ENCODE peak calls at places on chromosomes 5 and 9, in four cellular contexts. One of them, this sample, is unnamed.
A peak's percentile ranks its signal among the peaks of the same experiment; 100 is the strongest.

GRCh38 chr5:89930591-89931383 is 478.8 kb downstream of the CETN3 start:
- DNase-seq in K562: no peak
- DNase-seq in HepG2: peak; percentile 4
- DNase-seq in HEK293T: no peak
- DNase-seq in this sample: peak; percentile 59

GRCh38 chr5:77627869-77628674 is 10.4 kb downstream of the OTP start:
- DNase-seq in K562: no peak
- DNase-seq in HEK293T: no peak
- DNase-seq in HepG2: no peak
- DNase-seq in this sample: no peak

GRCh38 chr9:5838884-5839571 is 6.1 kb upstream of the ERMP1 start:
- DNase-seq in HepG2: peak; percentile 96
- DNase-seq in K562: peak; percentile 82
- DNase-seq in HEK293T: no peak
- DNase-seq in this sample: no peak

GRCh38 chr9:18490591-18491370 is 16.8 kb downstream of the ADAMTSL1 start:
- DNase-seq in HepG2: no peak
- DNase-seq in HEK293T: no peak
- DNase-seq in K562: no peak
- DNase-seq in this sample: no peak

GRCh38 chr5:169609716-169610115 is 26.1 kb downstream of the SPDL1 start:
- DNase-seq in HepG2: no peak
- DNase-seq in HEK293T: no peak
- DNase-seq in K562: no peak
- DNase-seq in this sample: no peak

GRCh38 chr9:72579190-72579589 is 57.8 kb downstream of the TMC1 start:
- DNase-seq in HepG2: no peak
- DNase-seq in K562: peak; percentile 57
- DNase-seq in HEK293T: no peak
- DNase-seq in this sample: no peak

GRCh38 chr9:687034-687785 is 154.3 kb upstream of the DMRT1 start:
- DNase-seq in K562: no peak
- DNase-seq in HepG2: no peak
- DNase-seq in HEK293T: no peak
- DNase-seq in this sample: no peak

GRCh38 chr5:117657591-117657990 is 1083.0 kb upstream of the SEMA6A start:
- DNase-seq in K562: no peak
- DNase-seq in HepG2: no peak
- DNase-seq in HEK293T: no peak
- DNase-seq in this sample: no peak

GRCh38 chr5:36398137-36398536 is 96.4 kb upstream of the RANBP3L start:
- DNase-seq in HepG2: peak; percentile 20
- DNase-seq in K562: no peak
- DNase-seq in HEK293T: peak; percentile 22
- DNase-seq in this sample: no peak

GRCh38 chr5:5705010-5705409 is 282.5 kb downstream of the ICE1 start:
- DNase-seq in HepG2: no peak
- DNase-seq in HEK293T: no peak
- DNase-seq in K562: no peak
- DNase-seq in this sample: no peak

GRCh38 chr9:20040991-20041606 is 252.3 kb upstream of the SLC24A2 start:
- DNase-seq in HepG2: no peak
- DNase-seq in K562: no peak
- DNase-seq in HEK293T: no peak
- DNase-seq in this sample: no peak

GRCh38 chr5:142108432-142109355 is at the start of gene NDFIP1:
- DNase-seq in HEK293T: peak; percentile 78
- DNase-seq in HepG2: peak; percentile 54
- DNase-seq in K562: peak; percentile 84
- DNase-seq in this sample: no peak

GRCh38 chr9:97521576-97522333 is 20.3 kb downstream of the TMOD1 start:
- DNase-seq in HEK293T: no peak
- DNase-seq in K562: no peak
- DNase-seq in HepG2: no peak
- DNase-seq in this sample: no peak

GRCh38 chr9:82436480-82436879 is 447.9 kb downstream of the SPATA31D1 start:
- DNase-seq in K562: no peak
- DNase-seq in HepG2: no peak
- DNase-seq in HEK293T: no peak
- DNase-seq in this sample: no peak

GRCh38 chr9:115973241-115973640 is 180.3 kb upstream of the PAPPA start:
- DNase-seq in HEK293T: no peak
- DNase-seq in HepG2: no peak
- DNase-seq in K562: no peak
- DNase-seq in this sample: no peak

DNA sequence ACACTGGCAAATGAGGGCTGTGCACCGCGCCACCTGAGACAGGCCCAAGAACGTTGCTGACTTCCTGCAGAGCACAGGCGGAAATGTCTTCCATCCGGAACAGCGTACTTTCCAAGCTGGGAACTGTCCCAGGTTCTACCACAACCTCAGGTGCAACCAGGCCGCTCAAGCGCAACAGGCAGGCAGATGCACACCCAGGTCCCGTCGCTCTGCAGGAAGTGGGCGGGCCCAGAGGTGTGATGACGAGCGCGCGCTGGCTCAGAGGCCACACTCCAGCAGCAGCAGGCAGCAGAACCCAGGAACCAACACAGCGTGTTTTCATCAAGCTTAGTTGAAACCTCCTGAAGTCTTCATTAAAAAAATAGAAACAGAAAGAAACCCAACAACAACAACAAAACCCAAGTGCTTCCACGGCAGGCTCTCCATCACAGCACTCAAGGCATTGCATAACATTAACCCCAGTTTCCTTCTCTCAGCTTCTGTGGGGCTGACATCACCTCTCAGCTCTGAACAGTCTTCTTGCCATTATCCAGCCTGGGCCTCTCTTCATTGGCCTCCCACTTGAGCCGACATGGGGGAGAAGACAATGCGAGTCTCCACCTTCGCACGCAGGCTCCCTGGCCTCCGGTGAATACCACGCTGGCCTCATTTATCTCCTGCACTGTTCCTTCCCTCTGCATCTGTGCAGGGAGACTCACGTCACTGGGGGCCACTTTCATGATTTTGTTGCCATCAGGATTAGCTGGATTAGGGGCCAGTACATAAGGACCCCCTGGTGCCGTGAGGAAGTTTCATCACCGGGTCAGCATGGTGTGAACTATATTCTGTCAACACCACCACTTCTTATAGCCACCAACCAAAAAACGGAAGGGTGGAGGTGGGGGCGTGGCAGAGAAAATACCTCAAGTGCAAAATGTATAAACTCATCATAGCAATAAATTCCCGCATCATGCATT is 22.1 kb downstream of the PTCH1 start:
- DNase-seq in K562: no peak
- DNase-seq in HEK293T: no peak
- DNase-seq in HepG2: no peak
- DNase-seq in this sample: peak; percentile 88
- TF ChIP-seq FOXK2 in K562: no peak
- TF ChIP-seq FOXK2 in HEK293T: no peak
- TF ChIP-seq FOXK2 in HepG2: no peak
- TF ChIP-seq FOXK2 in this sample: no peak

GRCh38 chr5:135391123-135391868 is 7.7 kb downstream of the MACROH2A1 start:
- DNase-seq in K562: no peak
- DNase-seq in HEK293T: no peak
- DNase-seq in HepG2: peak; percentile 10
- DNase-seq in this sample: no peak
- TF ChIP-seq FOXK2 in K562: no peak
- TF ChIP-seq FOXK2 in HEK293T: no peak
- TF ChIP-seq FOXK2 in HepG2: no peak
- TF ChIP-seq FOXK2 in this sample: no peak

GRCh38 chr5:171639236-171639635 is 146.4 kb upstream of the SMIM23 start:
- DNase-seq in HEK293T: no peak
- DNase-seq in HepG2: no peak
- DNase-seq in K562: no peak
- DNase-seq in this sample: no peak
- TF ChIP-seq FOXK2 in HEK293T: no peak
- TF ChIP-seq FOXK2 in HepG2: no peak
- TF ChIP-seq FOXK2 in K562: no peak
- TF ChIP-seq FOXK2 in this sample: no peak

GRCh38 chr5:180222056-180222455 is 13.0 kb upstream of the RASGEF1C start:
- DNase-seq in HEK293T: no peak
- DNase-seq in HepG2: no peak
- DNase-seq in K562: no peak
- DNase-seq in this sample: no peak
- TF ChIP-seq FOXK2 in HEK293T: no peak
- TF ChIP-seq FOXK2 in HepG2: no peak
- TF ChIP-seq FOXK2 in K562: no peak
- TF ChIP-seq FOXK2 in this sample: no peak

DNA sequence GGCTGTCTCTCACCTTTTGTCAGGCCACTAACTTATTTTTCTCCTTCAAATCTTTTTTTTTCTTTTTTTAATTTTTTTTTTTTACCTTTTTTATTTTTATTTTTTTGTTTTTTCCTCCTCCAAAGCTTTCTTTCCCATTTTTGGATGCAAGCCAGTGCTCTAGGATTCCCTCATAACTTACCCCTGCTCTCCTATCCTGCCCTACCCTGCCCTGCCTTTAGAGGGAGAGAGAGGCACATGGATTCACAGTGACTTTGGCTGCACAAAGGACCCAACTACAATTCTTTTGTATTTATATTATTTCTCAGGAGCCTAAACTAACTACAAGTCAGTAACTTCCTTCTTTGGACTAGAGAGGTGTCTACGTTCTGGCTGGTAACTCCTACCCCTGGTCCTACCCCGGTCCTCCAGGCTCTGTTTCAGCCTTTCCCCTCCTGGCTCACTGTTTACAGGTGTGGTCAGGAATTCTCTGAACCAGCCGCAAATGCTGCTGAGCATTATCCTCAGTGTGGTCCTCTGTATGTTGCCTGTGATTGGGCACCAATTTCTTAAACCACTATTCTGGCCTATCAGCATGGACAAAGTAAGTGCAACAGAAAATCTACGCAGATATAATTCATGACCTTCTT is 8.4 kb upstream of the RUSC2 start:
- DNase-seq in K562: peak; percentile 65
- DNase-seq in HepG2: peak; percentile 54
- DNase-seq in HEK293T: peak; percentile 54
- DNase-seq in this sample: no peak
- TF ChIP-seq FOXK2 in K562: no peak
- TF ChIP-seq FOXK2 in HepG2: no peak
- TF ChIP-seq FOXK2 in HEK293T: no peak
- TF ChIP-seq FOXK2 in this sample: no peak

GRCh38 chr9:134521817-134522501 is 119.6 kb upstream of the COL5A1 start:
- DNase-seq in HepG2: no peak
- DNase-seq in HEK293T: no peak
- DNase-seq in K562: no peak
- DNase-seq in this sample: no peak
- TF ChIP-seq FOXK2 in HepG2: no peak
- TF ChIP-seq FOXK2 in HEK293T: no peak
- TF ChIP-seq FOXK2 in K562: no peak
- TF ChIP-seq FOXK2 in this sample: no peak